ENCODE peak calls at places on chromosomes 2 and 18, in five cellular contexts. U is adrenal gland, S is uterus, C is SK-N-SH, N is neural progenitor cell. V is an unnamed sample. For H3K4me1, the result is how much of the 10 kb centered on the place peaks cover.

GRCh38 chr2:183519371-183520056 is 395.3 kb downstream of the NUP35 start:
- DNase-seq in U (no peak), S (no peak), C (no peak), N (no peak), V (no peak)

GRCh38 chr2:115880558-115880957 is 1438.1 kb downstream of the DPP10 start:
- DNase-seq in U (no peak), C (peak), N (peak), S (no peak), V (peak)

GRCh38 chr18:13608791-13609552 is 117.4 kb downstream of the FAM210A start:
- DNase-seq in S (no peak), C (no peak), U (no peak), N (no peak), V (no peak)

GRCh38 chr18:63119647-63120046 is 199.9 kb downstream of the BCL2 start:
- DNase-seq in U (peak), N (peak), S (no peak), C (peak), V (no peak)

GRCh38 chr2:238061310-238062202 is 755 bp downstream of the SCLY start:
- DNase-seq in S (peak), U (peak), C (peak), N (peak), V (peak)

GRCh38 chr2:136185991-136186771 is 68.2 kb upstream of the CXCR4 start:
- DNase-seq in N (no peak), C (no peak), S (no peak), U (peak), V (no peak)

GRCh38 chr2:222399038-222399783 is 25.1 kb upstream of the SGPP2 start:
- DNase-seq in N (no peak), U (no peak), C (peak), S (no peak), V (no peak)

GRCh38 chr18:68763082-68763481 is 34.8 kb upstream of the CCDC102B start:
- DNase-seq in S (no peak), N (no peak), C (no peak), U (no peak), V (no peak)

GRCh38 chr2:174350018-174350417 is 15.3 kb downstream of the SP9 start:
- DNase-seq in S (no peak), U (no peak), N (peak), C (no peak), V (no peak)

GRCh38 chr2:165911231-165911630 is 42.3 kb downstream of the TTC21B start:
- DNase-seq in C (no peak), U (no peak), S (no peak), N (no peak), V (no peak)

GRCh38 chr18:48228301-48228715 is 180.9 kb downstream of the ZBTB7C start:
- DNase-seq in N (no peak), S (peak), C (peak), U (peak), V (no peak)

GRCh38 chr18:13545955-13546354 is 180.4 kb downstream of the FAM210A start:
- DNase-seq in S (no peak), C (no peak), U (peak), N (no peak), V (no peak)

GRCh38 chr2:239153806-239154591 is 246.8 kb downstream of the HDAC4 start:
- DNase-seq in C (no peak), N (no peak), S (peak), U (no peak), V (no peak)

GRCh38 chr2:44946681-44947360 is 5.3 kb downstream of the SIX3 start:
- DNase-seq in N (no peak), S (no peak), U (no peak), C (peak), V (no peak)

GRCh38 chr18:78704960-78705600 is 274.5 kb upstream of the SALL3 start:
- DNase-seq in S (no peak), C (no peak), U (no peak), N (no peak), V (no peak)

GRCh38 chr2:60513996-60514395 is 39.5 kb downstream of the BCL11A start:
- DNase-seq in N (no peak), U (no peak), S (no peak), C (no peak), V (no peak)
- H3K4me1 ChIP-seq in N (under half), U (under half), S (under half), C (under half), V (under half)

GRCh38 chr2:42057902-42058450 is 10.2 kb downstream of the PKDCC start:
- DNase-seq in N (peak), C (no peak), S (no peak), U (no peak), V (no peak)
- H3K27ac ChIP-seq in N (no peak), C (no peak), S (peak), U (no peak), V (no peak)

GRCh38 chr2:48886919-48887318 is 131.4 kb upstream of the LHCGR start:
- DNase-seq in U (no peak), S (no peak), C (no peak), N (no peak), V (no peak)
- H3K4me3 ChIP-seq in U (no peak), S (no peak), C (no peak), N (no peak), V (no peak)

DNA sequence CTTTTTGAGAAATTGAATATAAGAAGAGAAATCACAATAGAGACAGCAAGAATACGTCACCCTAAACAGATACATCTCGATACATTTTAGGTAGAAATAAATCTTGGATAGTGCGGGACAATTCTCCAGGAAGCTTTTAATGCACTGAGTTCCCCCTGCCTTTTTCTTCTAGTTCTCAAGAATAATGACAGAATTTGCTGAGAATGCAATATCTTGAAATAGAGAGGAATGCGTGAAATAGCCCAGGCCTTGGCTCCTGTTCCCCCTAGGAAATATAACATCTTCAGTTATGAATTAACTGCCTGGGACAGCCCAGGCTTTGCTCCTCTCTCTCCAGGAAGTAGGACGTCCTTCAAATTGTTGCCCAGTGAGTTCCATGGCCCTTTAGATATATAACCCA is 7.6 kb upstream of the NRXN1 start:
- DNase-seq in N (no peak), S (no peak), U (no peak), C (no peak), V (no peak)
- H3K4me1 ChIP-seq in N (under half), S (under half), U (under half), C (under half), V (under half)

GRCh38 chr2:20613342-20613916 is 37.5 kb downstream of the HS1BP3 start:
- DNase-seq in N (no peak), C (peak), S (peak), U (no peak), V (no peak)
- H3K27ac ChIP-seq in N (no peak), C (no peak), S (peak), U (no peak), V (no peak)

GRCh38 chr18:36372902-36373301 is 75.4 kb downstream of the FHOD3 start:
- DNase-seq in U (no peak), N (no peak), C (no peak), S (no peak), V (no peak)
- H3K4me3 ChIP-seq in U (no peak), N (no peak), C (no peak), S (no peak), V (no peak)

GRCh38 chr2:8997108-8997507 is 6.4 kb downstream of the MBOAT2 start:
- DNase-seq in C (no peak), N (no peak), U (no peak), S (no peak), V (no peak)
- H3K4me1 ChIP-seq in C (under half), N (under half), U (under half), S (under half), V (under half)

DNA sequence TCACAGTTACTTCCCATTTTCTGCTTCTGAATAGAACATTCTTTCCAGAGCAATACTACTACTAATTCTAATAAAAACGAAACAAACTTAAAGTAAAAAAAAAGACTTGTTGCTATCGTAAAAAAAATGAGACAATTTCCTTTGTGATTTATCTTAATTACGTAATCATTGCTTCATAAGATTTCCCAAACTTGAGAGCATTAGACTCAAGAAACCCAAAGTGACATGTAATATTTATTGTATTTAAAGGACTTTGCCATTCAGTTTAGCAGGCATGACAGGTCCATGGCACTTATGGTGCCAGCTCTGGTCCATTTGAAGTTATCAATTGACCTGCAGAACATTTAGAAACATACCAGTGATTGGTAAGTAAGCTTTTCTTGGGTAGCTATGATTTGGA is 153.7 kb downstream of the AQP4 start:
- DNase-seq in N (no peak), U (no peak), C (no peak), S (no peak), V (no peak)
- H3K27ac ChIP-seq in N (no peak), U (no peak), C (no peak), S (no peak), V (no peak)

GRCh38 chr2:61759718-61760117 is 94.1 kb downstream of the FAM161A start:
- DNase-seq in U (no peak), N (no peak), C (no peak), S (no peak), V (no peak)
- H3K4me3 ChIP-seq in U (no peak), N (no peak), C (no peak), S (no peak), V (no peak)

V was measured in iPS DF 6.9.